ENCODE peak calls at places on chromosome 9, in eight cellular contexts. One of them, this sample, is unnamed.

GRCh38 chr9:113523421-113524141 is 60.1 kb downstream of the RGS3 start:
- DNase-seq in heart right ventricle: peak
- DNase-seq in body of pancreas: peak
- DNase-seq in RCC 7860: no peak
- DNase-seq in NCI-H1417: no peak
- DNase-seq in Right ventricle myocardium superior: peak
- DNase-seq in choroid plexus epithelial cell: peak
- DNase-seq in endothelial cell of umbilical vein: peak
- DNase-seq in this sample: no peak

GRCh38 chr9:109912082-109912581 is 132.1 kb downstream of the PALM2AKAP2 start:
- DNase-seq in RCC 7860: no peak
- DNase-seq in Right ventricle myocardium superior: no peak
- DNase-seq in NCI-H1417: no peak
- DNase-seq in heart right ventricle: peak
- DNase-seq in endothelial cell of umbilical vein: peak
- DNase-seq in choroid plexus epithelial cell: no peak
- DNase-seq in body of pancreas: no peak
- DNase-seq in this sample: no peak

GRCh38 chr9:130866474-130866965 is 30.1 kb downstream of the QRFP start:
- DNase-seq in RCC 7860: peak
- DNase-seq in Right ventricle myocardium superior: no peak
- DNase-seq in heart right ventricle: peak
- DNase-seq in endothelial cell of umbilical vein: peak
- DNase-seq in NCI-H1417: peak
- DNase-seq in body of pancreas: peak
- DNase-seq in choroid plexus epithelial cell: peak
- DNase-seq in this sample: peak

GRCh38 chr9:125659954-125660353 is 47.1 kb downstream of the MAPKAP1 start:
- DNase-seq in heart right ventricle: no peak
- DNase-seq in NCI-H1417: no peak
- DNase-seq in endothelial cell of umbilical vein: peak
- DNase-seq in choroid plexus epithelial cell: peak
- DNase-seq in RCC 7860: peak
- DNase-seq in Right ventricle myocardium superior: no peak
- DNase-seq in body of pancreas: no peak
- DNase-seq in this sample: peak

GRCh38 chr9:95363051-95363841 is 45.7 kb upstream of the FANCC start:
- DNase-seq in heart right ventricle: no peak
- DNase-seq in Right ventricle myocardium superior: no peak
- DNase-seq in choroid plexus epithelial cell: peak
- DNase-seq in NCI-H1417: peak
- DNase-seq in RCC 7860: no peak
- DNase-seq in endothelial cell of umbilical vein: no peak
- DNase-seq in body of pancreas: peak
- DNase-seq in this sample: no peak

GRCh38 chr9:123049589-123050222 is 16.2 kb downstream of the GPR21 start:
- DNase-seq in body of pancreas: peak
- DNase-seq in Right ventricle myocardium superior: no peak
- DNase-seq in heart right ventricle: no peak
- DNase-seq in NCI-H1417: no peak
- DNase-seq in RCC 7860: no peak
- DNase-seq in endothelial cell of umbilical vein: peak
- DNase-seq in choroid plexus epithelial cell: peak
- DNase-seq in this sample: no peak

GRCh38 chr9:133995012-133995896 is 3.1 kb upstream of the VAV2 start:
- DNase-seq in heart right ventricle: no peak
- DNase-seq in choroid plexus epithelial cell: peak
- DNase-seq in NCI-H1417: peak
- DNase-seq in body of pancreas: no peak
- DNase-seq in RCC 7860: peak
- DNase-seq in Right ventricle myocardium superior: peak
- DNase-seq in endothelial cell of umbilical vein: no peak
- DNase-seq in this sample: peak

GRCh38 chr9:133114451-133114885 is 6.6 kb downstream of the RALGDS start:
- DNase-seq in Right ventricle myocardium superior: peak
- DNase-seq in choroid plexus epithelial cell: no peak
- DNase-seq in body of pancreas: no peak
- DNase-seq in endothelial cell of umbilical vein: no peak
- DNase-seq in NCI-H1417: peak
- DNase-seq in heart right ventricle: peak
- DNase-seq in RCC 7860: no peak
- DNase-seq in this sample: no peak

GRCh38 chr9:121690316-121690715 is 38.9 kb downstream of the DAB2IP start:
- DNase-seq in NCI-H1417: no peak
- DNase-seq in body of pancreas: no peak
- DNase-seq in RCC 7860: peak
- DNase-seq in Right ventricle myocardium superior: no peak
- DNase-seq in endothelial cell of umbilical vein: no peak
- DNase-seq in choroid plexus epithelial cell: no peak
- DNase-seq in heart right ventricle: no peak
- DNase-seq in this sample: no peak

GRCh38 chr9:126327750-126328120 is 1.1 kb downstream of the MVB12B start:
- DNase-seq in body of pancreas: no peak
- DNase-seq in Right ventricle myocardium superior: no peak
- DNase-seq in choroid plexus epithelial cell: no peak
- DNase-seq in RCC 7860: no peak
- DNase-seq in endothelial cell of umbilical vein: no peak
- DNase-seq in NCI-H1417: no peak
- DNase-seq in heart right ventricle: no peak
- DNase-seq in this sample: no peak

GRCh38 chr9:89793551-89793950 is 188.7 kb downstream of the GADD45G start:
- DNase-seq in endothelial cell of umbilical vein: no peak
- DNase-seq in body of pancreas: no peak
- DNase-seq in RCC 7860: no peak
- DNase-seq in NCI-H1417: no peak
- DNase-seq in heart right ventricle: no peak
- DNase-seq in choroid plexus epithelial cell: no peak
- DNase-seq in Right ventricle myocardium superior: no peak
- DNase-seq in this sample: no peak

GRCh38 chr9:93620041-93620506 is 43.7 kb downstream of the PHF2 start:
- DNase-seq in choroid plexus epithelial cell: no peak
- DNase-seq in heart right ventricle: no peak
- DNase-seq in body of pancreas: no peak
- DNase-seq in RCC 7860: no peak
- DNase-seq in NCI-H1417: no peak
- DNase-seq in Right ventricle myocardium superior: no peak
- DNase-seq in endothelial cell of umbilical vein: no peak
- DNase-seq in this sample: no peak

GRCh38 chr9:90801175-90801506 is 478 bp upstream of the SYK start:
- DNase-seq in body of pancreas: no peak
- DNase-seq in endothelial cell of umbilical vein: no peak
- DNase-seq in Right ventricle myocardium superior: no peak
- DNase-seq in choroid plexus epithelial cell: no peak
- DNase-seq in NCI-H1417: peak
- DNase-seq in RCC 7860: no peak
- DNase-seq in heart right ventricle: no peak
- DNase-seq in this sample: no peak

This sample was measured in ACHN.